ENCODE peak calls at places on chromosomes 7 and 10, in six cellular contexts. G, E, U, B, I and D are unnamed samples.

GRCh38 chr7:159104188-159105030 is 40.3 kb downstream of the VIPR2 start:
- DNase-seq in G (no peak), E (no peak), U (no peak), B (no peak), I (no peak), D (no peak)

GRCh38 chr10:133156674-133157579 is 3.1 kb upstream of the KNDC1 start:
- DNase-seq in G (no peak), E (no peak), U (no peak), B (no peak), I (no peak), D (no peak)

GRCh38 chr7:39811161-39811614 is 138.9 kb upstream of the CDK13 start:
- DNase-seq in G (no peak), E (no peak), U (no peak), B (peak; percentile 74), I (no peak), D (no peak)

GRCh38 chr10:104367856-104368255 is 14.2 kb downstream of the CFAP58 start:
- DNase-seq in G (no peak), E (no peak), U (no peak), B (no peak), I (no peak), D (no peak)

GRCh38 chr10:70481831-70482530 is 3.4 kb downstream of the PALD1 start:
- DNase-seq in G (no peak), E (no peak), U (no peak), B (no peak), I (no peak), D (no peak)

GRCh38 chr10:13100349-13101294 is 659 bp downstream of the OPTN start:
- DNase-seq in G (peak; percentile 69), E (peak; percentile 38), U (no peak), B (peak; percentile 46), I (no peak), D (no peak)

GRCh38 chr7:957418-958220 is 3.1 kb upstream of the ADAP1 start:
- DNase-seq in G (peak; percentile 88), E (peak; percentile 45), U (no peak), B (no peak), I (peak; percentile 94), D (peak; percentile 71)

GRCh38 chr10:17430647-17431355 is 23.6 kb downstream of the ST8SIA6 start:
- DNase-seq in G (peak; percentile 86), E (peak; percentile 81), U (peak; percentile 59), B (peak; percentile 63), I (peak; percentile 2), D (no peak)

GRCh38 chr10:29056729-29057128 is 232.1 kb upstream of the LYZL1 start:
- DNase-seq in G (no peak), E (no peak), U (no peak), B (no peak), I (no peak), D (no peak)

GRCh38 chr10:71042699-71043098 is 154.3 kb upstream of the PCBD1 start:
- DNase-seq in G (no peak), E (no peak), U (no peak), B (no peak), I (no peak), D (no peak)

GRCh38 chr7:99928994-99929729 is at the start of gene GJC3:
- DNase-seq in G (peak; percentile 89), E (peak; percentile 88), U (peak; percentile 8), B (peak; percentile 81), I (peak; percentile 63), D (peak; percentile 40)

GRCh38 chr7:98283887-98284222 is 2.4 kb downstream of the BRI3 start:
- DNase-seq in G (no peak), E (no peak), U (no peak), B (no peak), I (peak; percentile 13), D (no peak)

GRCh38 chr10:128047991-128048826 is 78.0 kb downstream of the MKI67 start:
- DNase-seq in G (no peak), E (no peak), U (no peak), B (peak; percentile 11), I (peak; percentile 83), D (peak; percentile 66)

GRCh38 chr7:31710171-31710570 is 23.2 kb downstream of the PPP1R17 start:
- DNase-seq in G (no peak), E (peak; percentile 42), U (no peak), B (no peak), I (no peak), D (no peak)

GRCh38 chr7:29353810-29354209 is 159.2 kb downstream of the CHN2 start:
- DNase-seq in G (no peak), E (no peak), U (no peak), B (no peak), I (no peak), D (no peak)

GRCh38 chr10:4395731-4396130 is 430.3 kb upstream of the AKR1E2 start:
- DNase-seq in G (no peak), E (no peak), U (no peak), B (no peak), I (no peak), D (no peak)

GRCh38 chr7:18574676-18575075 is 79.1 kb downstream of the HDAC9 start:
- DNase-seq in G (no peak), E (no peak), U (no peak), B (no peak), I (no peak), D (no peak)

GRCh38 chr10:7161484-7162283 is 249.2 kb downstream of the SFMBT2 start:
- DNase-seq in G (no peak), E (no peak), U (no peak), B (no peak), I (no peak), D (no peak)

GRCh38 chr7:2405601-2406345 is 2.4 kb downstream of the CHST12 start:
- DNase-seq in G (no peak), E (no peak), U (no peak), B (no peak), I (peak; percentile 70), D (peak; percentile 82)

GRCh38 chr7:44380179-44380830 is 54.9 kb upstream of the CAMK2B start:
- DNase-seq in G (no peak), E (no peak), U (no peak), B (no peak), I (no peak), D (no peak)

GRCh38 chr7:137682596-137682995 is 164.2 kb downstream of the DGKI start:
- DNase-seq in G (no peak), E (no peak), U (no peak), B (peak; percentile 48), I (no peak), D (no peak)

GRCh38 chr10:105023706-105024105 is 382.6 kb downstream of the SORCS3 start:
- DNase-seq in G (no peak), E (no peak), U (no peak), B (no peak), I (no peak), D (no peak)

GRCh38 chr10:121260383-121260782 is 337.9 kb downstream of the FGFR2 start:
- DNase-seq in G (no peak), E (no peak), U (no peak), B (peak; percentile 27), I (peak; percentile 9), D (no peak)